ENCODE peak calls at places on chromosomes 13 and 19, in seven cellular contexts. Y, Z, L, U, N, D and J are unnamed samples.

GRCh38 chr13:95455782-95456181 is 96.7 kb upstream of the CLDN10 start:
- DNase-seq in L (no peak), U (no peak), Z (no peak), N (no peak), Y (no peak), D (no peak), J (no peak)

GRCh38 chr19:16308081-16308480 is 16.5 kb upstream of the KLF2 start:
- DNase-seq in D (no peak), U (no peak), N (no peak), Y (no peak), Z (no peak), L (no peak), J (no peak)

GRCh38 chr19:10811391-10812111 is 24.5 kb downstream of the TMED1 start:
- DNase-seq in U (no peak), D (no peak), N (no peak), Y (no peak), Z (no peak), L (peak; percentile 41), J (no peak)

GRCh38 chr13:57682128-57682716 is 50.7 kb downstream of the PCDH17 start:
- DNase-seq in L (no peak), N (no peak), U (no peak), D (no peak), Z (no peak), Y (peak; percentile 22), J (no peak)

GRCh38 chr19:2917275-2918184 is 16.8 kb downstream of the ZNF57 start:
- DNase-seq in L (no peak), U (no peak), Z (no peak), N (no peak), D (no peak), Y (no peak), J (no peak)

GRCh38 chr13:28655566-28655965 is 3.4 kb upstream of the POMP start:
- DNase-seq in U (no peak), Y (no peak), L (peak; percentile 83), D (no peak), N (no peak), Z (no peak), J (no peak)

GRCh38 chr13:51245583-51245982 is 23.4 kb downstream of the FAM124A start:
- DNase-seq in Y (no peak), Z (no peak), L (no peak), D (no peak), U (no peak), N (no peak), J (no peak)

GRCh38 chr13:75763511-75763910 is 127.4 kb downstream of the LMO7 start:
- DNase-seq in N (no peak), D (no peak), Y (no peak), Z (no peak), U (no peak), L (no peak), J (no peak)

GRCh38 chr19:33905473-33905936 is 108.8 kb downstream of the KCTD15 start:
- DNase-seq in Y (peak; percentile 68), U (no peak), N (no peak), L (peak; percentile 2), D (no peak), Z (no peak), J (no peak)

GRCh38 chr13:22357132-22357531 is 686.3 kb downstream of the FGF9 start:
- DNase-seq in Y (no peak), D (no peak), N (no peak), U (no peak), Z (no peak), L (peak; percentile 30), J (no peak)

GRCh38 chr19:56947206-56947605 is 106.7 kb upstream of the PEG3 start:
- DNase-seq in Z (no peak), N (no peak), L (no peak), D (no peak), Y (no peak), U (no peak), J (no peak)

GRCh38 chr19:43507880-43508279 is 3.3 kb upstream of the PHLDB3 start:
- DNase-seq in N (no peak), D (no peak), Y (no peak), L (peak; percentile 13), Z (no peak), U (no peak), J (no peak)

GRCh38 chr19:45906221-45906620 is 3.8 kb upstream of the MYPOP start:
- DNase-seq in N (no peak), U (no peak), Z (no peak), D (no peak), L (peak; percentile 70), Y (no peak), J (no peak)

GRCh38 chr19:37932985-37933953 is 26.3 kb downstream of the SIPA1L3 start:
- DNase-seq in Y (no peak), Z (peak; percentile 37), N (no peak), D (no peak), L (peak; percentile 72), U (peak; percentile 78), J (no peak)

GRCh38 chr19:42401365-42402303 is 11.5 kb upstream of the CNFN start:
- DNase-seq in U (peak; percentile 89), L (peak; percentile 88), N (no peak), Y (peak; percentile 96), Z (peak; percentile 82), D (peak; percentile 84), J (peak; percentile 78)

GRCh38 chr19:37966211-37967072 is 59.4 kb downstream of the SIPA1L3 start:
- DNase-seq in D (no peak), N (no peak), Y (no peak), L (no peak), U (no peak), Z (no peak), J (no peak)

GRCh38 chr13:72255908-72256307 is 388.9 kb upstream of the DACH1 start:
- DNase-seq in L (peak; percentile 34), D (no peak), Z (peak; percentile 41), Y (peak; percentile 82), U (peak; percentile 19), N (no peak), J (no peak)

GRCh38 chr19:588758-589692 is 656 bp upstream of the HCN2 start:
- DNase-seq in D (no peak), N (no peak), U (peak; percentile 64), L (no peak), Z (no peak), Y (peak; percentile 39), J (no peak)

GRCh38 chr19:48819366-48819816 is 8.6 kb upstream of the BCAT2 start:
- DNase-seq in D (no peak), U (peak; percentile 89), L (peak; percentile 99), Y (no peak), N (peak; percentile 98), Z (peak; percentile 97), J (no peak)

GRCh38 chr19:51138549-51138979 is 3.5 kb upstream of the SIGLEC7 start:
- DNase-seq in L (no peak), D (no peak), Z (no peak), U (no peak), Y (no peak), N (no peak), J (no peak)

GRCh38 chr19:45800009-45800553 is 7.4 kb upstream of the DMWD start:
- DNase-seq in L (peak; percentile 62), U (peak; percentile 65), Z (no peak), Y (no peak), N (no peak), D (no peak), J (no peak)

GRCh38 chr13:98335721-98336120 is 158.7 kb upstream of the RNF113B start:
- DNase-seq in D (no peak), Z (no peak), L (no peak), N (no peak), Y (no peak), U (no peak), J (no peak)

GRCh38 chr13:95641961-95642621 is 2.4 kb downstream of the DZIP1 start:
- DNase-seq in Y (peak; percentile 87), U (no peak), L (peak; percentile 75), N (no peak), D (no peak), Z (peak; percentile 22), J (no peak)

GRCh38 chr13:29532136-29532535 is 63.4 kb downstream of the SLC7A1 start:
- DNase-seq in Y (no peak), L (no peak), U (no peak), Z (no peak), N (no peak), D (no peak), J (no peak)

GRCh38 chr13:20525144-20525600 is 485 bp downstream of the CRYL1 start:
- DNase-seq in Y (peak; percentile 66), L (peak; percentile 47), D (no peak), U (no peak), Z (peak; percentile 36), N (no peak), J (no peak)

GRCh38 chr19:45444318-45445041 is 20.8 kb upstream of the ERCC1 start:
- DNase-seq in L (peak; percentile 92), Y (peak; percentile 95), D (peak; percentile 82), U (peak; percentile 92), Z (peak; percentile 90), N (peak; percentile 63), J (peak; percentile 91)

GRCh38 chr13:51628059-51628852 is 44.0 kb downstream of the WDFY2 start:
- DNase-seq in N (no peak), L (peak; percentile 81), Y (no peak), Z (no peak), D (no peak), U (no peak), J (no peak)

GRCh38 chr13:49627831-49628652 is at the start of gene ARL11:
- DNase-seq in D (peak; percentile 56), L (no peak), Y (peak; percentile 90), U (no peak), N (no peak), Z (no peak), J (peak; percentile 36)

GRCh38 chr19:34088292-34088691 is 84.0 kb upstream of the LSM14A start:
- DNase-seq in U (no peak), L (no peak), D (no peak), N (no peak), Y (no peak), Z (no peak), J (no peak)

GRCh38 chr13:102091231-102091630 is 310.6 kb downstream of the FGF14 start:
- DNase-seq in L (peak; percentile 13), N (no peak), Y (peak; percentile 90), Z (no peak), D (no peak), U (peak; percentile 39), J (no peak)
- TF ChIP-seq CTCF in L (no peak), N (peak; percentile 0), Y (peak; percentile 65), Z (no peak), D (no peak), U (no peak), J (no peak)

DNA sequence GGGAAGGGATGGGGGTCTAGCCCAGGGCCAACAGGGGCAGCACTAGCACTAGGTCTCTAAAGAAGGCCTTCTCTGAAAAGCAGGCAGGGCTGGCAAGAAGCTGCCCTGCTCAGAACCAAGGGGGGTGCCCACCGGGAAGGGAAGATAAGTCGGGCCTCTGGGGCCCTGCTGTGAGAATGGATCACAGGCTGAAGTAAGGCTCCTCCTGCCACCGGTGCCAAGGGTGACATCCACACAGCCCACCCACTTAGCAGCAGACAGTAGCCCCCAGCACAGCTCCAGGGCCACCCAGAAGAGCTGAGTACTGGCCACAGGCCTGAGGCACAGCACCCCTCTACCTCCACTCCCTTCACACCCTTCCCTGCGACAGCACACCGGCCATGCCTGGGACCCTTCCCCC is 5.9 kb downstream of the ELL start:
- DNase-seq in N (no peak), Z (no peak), Y (no peak), U (no peak), D (no peak), L (no peak), J (no peak)
- TF ChIP-seq CTCF in N (no peak), Z (no peak), Y (no peak), U (no peak), D (no peak), L (no peak), J (no peak)

GRCh38 chr19:6412111-6412999 is 12.3 kb downstream of the KHSRP start:
- DNase-seq in N (no peak), U (peak; percentile 31), D (peak; percentile 60), Y (peak; percentile 91), L (peak; percentile 28), Z (peak; percentile 55), J (no peak)
- TF ChIP-seq CTCF in N (peak; percentile 50), U (peak; percentile 26), D (peak; percentile 64), Y (peak; percentile 88), L (peak; percentile 28), Z (peak; percentile 41), J (peak; percentile 40)

GRCh38 chr13:88005188-88005587 is 334.0 kb downstream of the SLITRK5 start:
- DNase-seq in Y (no peak), U (no peak), L (no peak), D (no peak), N (no peak), Z (no peak), J (no peak)
- TF ChIP-seq CTCF in Y (peak; percentile 15), U (no peak), L (no peak), D (no peak), N (peak; percentile 16), Z (no peak), J (no peak)